ENCODE peak calls at places on chromosomes 5 and 9, in ten cellular contexts. S, T, K, P, A, U, M, C, Z and Y are unnamed samples.

GRCh38 chr5:142512041-142512679 is 173.7 kb downstream of the FGF1 start:
- DNase-seq in Z (no peak), U (peak), C (no peak), S (no peak), K (peak), M (peak), T (no peak), A (no peak), P (no peak), Y (no peak)

GRCh38 chr5:180595381-180596114 is 4.2 kb upstream of the SCGB3A1 start:
- DNase-seq in Z (no peak), C (peak), T (no peak), K (no peak), U (no peak), P (no peak), A (peak), S (no peak), M (no peak), Y (no peak)

GRCh38 chr5:17720070-17720469 is 85.8 kb downstream of the TAF11L14 start:
- DNase-seq in P (no peak), M (no peak), K (no peak), U (no peak), T (no peak), A (no peak), S (no peak), Z (no peak), C (no peak), Y (no peak)

GRCh38 chr5:59299006-59299405 is 594.5 kb downstream of the PDE4D start:
- DNase-seq in T (no peak), U (no peak), S (no peak), C (no peak), Z (no peak), P (no peak), M (no peak), A (no peak), K (no peak), Y (no peak)

GRCh38 chr5:140240987-140241706 is 61.8 kb downstream of the PFDN1 start:
- DNase-seq in Z (peak), T (peak), S (peak), M (peak), P (peak), A (peak), U (peak), C (peak), K (peak), Y (peak)

GRCh38 chr9:132857031-132857430 is 21.1 kb downstream of the AK8 start:
- DNase-seq in Z (no peak), C (no peak), P (no peak), A (no peak), T (no peak), U (peak), K (peak), S (peak), M (peak), Y (peak)

GRCh38 chr9:96420468-96421219 is 2.5 kb upstream of the ZNF367 start:
- DNase-seq in K (peak), U (no peak), M (peak), A (no peak), P (peak), S (peak), T (peak), C (no peak), Z (peak), Y (peak)

GRCh38 chr9:137390553-137391410 is 32.2 kb downstream of the EXD3 start:
- DNase-seq in S (no peak), P (no peak), C (peak), K (no peak), T (no peak), M (no peak), U (peak), Z (no peak), A (no peak), Y (no peak)

GRCh38 chr5:119290607-119291006 is 65.2 kb upstream of the TNFAIP8 start:
- DNase-seq in P (no peak), M (no peak), U (no peak), A (no peak), Z (no peak), C (no peak), S (no peak), T (no peak), K (no peak), Y (no peak)

GRCh38 chr9:137789295-137789895 is 88.2 kb upstream of the CACNA1B start:
- DNase-seq in M (no peak), A (no peak), S (no peak), T (peak), C (no peak), Z (no peak), U (no peak), P (no peak), K (no peak), Y (no peak)

GRCh38 chr5:140672455-140673186 is 755 bp downstream of the DND1 start:
- DNase-seq in Z (no peak), C (no peak), K (peak), M (no peak), P (no peak), A (peak), S (peak), T (no peak), U (no peak), Y (no peak)

GRCh38 chr5:66814146-66814991 is 218.2 kb downstream of the MAST4 start:
- DNase-seq in Z (peak), P (peak), U (no peak), T (peak), M (peak), A (no peak), C (no peak), S (peak), K (peak), Y (no peak)

GRCh38 chr5:2751592-2752021 is at the start of gene IRX2:
- DNase-seq in Z (no peak), K (peak), P (peak), C (no peak), S (peak), T (no peak), U (peak), A (peak), M (peak), Y (no peak)

GRCh38 chr9:6443661-6444060 is 30.7 kb downstream of the UHRF2 start:
- DNase-seq in C (no peak), U (no peak), M (no peak), P (no peak), Z (no peak), T (no peak), A (no peak), K (no peak), S (no peak), Y (no peak)

GRCh38 chr5:15592728-15593127 is 92.7 kb downstream of the FBXL7 start:
- DNase-seq in M (no peak), C (no peak), Z (no peak), A (no peak), S (no peak), T (no peak), U (no peak), P (no peak), K (no peak), Y (no peak)

GRCh38 chr5:111734597-111734996 is 22.4 kb downstream of the NREP start:
- DNase-seq in C (no peak), P (no peak), S (no peak), M (no peak), U (no peak), A (no peak), K (no peak), T (no peak), Z (no peak), Y (no peak)

GRCh38 chr5:73299665-73300435 is 126.9 kb downstream of the TMEM174 start:
- DNase-seq in U (no peak), K (no peak), S (no peak), Z (no peak), T (no peak), P (no peak), A (no peak), C (no peak), M (peak), Y (no peak)

GRCh38 chr9:92141144-92142129 is 26.2 kb upstream of the SPTLC1 start:
- DNase-seq in P (no peak), S (no peak), C (no peak), U (no peak), M (no peak), A (no peak), T (no peak), K (peak), Z (no peak), Y (no peak)

GRCh38 chr9:90099262-90099982 is 494.6 kb downstream of the GADD45G start:
- DNase-seq in P (no peak), A (no peak), U (no peak), Z (no peak), T (peak), K (peak), C (no peak), M (peak), S (no peak), Y (no peak)

GRCh38 chr9:112166176-112167140 is 8.6 kb downstream of the SUSD1 start:
- DNase-seq in S (no peak), P (peak), M (peak), Z (no peak), K (peak), A (no peak), C (no peak), U (peak), T (peak), Y (no peak)

GRCh38 chr9:75962186-75963036 is 71.9 kb downstream of the PCSK5 start:
- DNase-seq in K (no peak), M (no peak), P (no peak), S (peak), U (peak), C (no peak), A (peak), Z (no peak), T (no peak), Y (no peak)

GRCh38 chr5:15366676-15367391 is 133.1 kb upstream of the FBXL7 start:
- DNase-seq in K (peak), U (no peak), M (no peak), C (no peak), P (no peak), A (no peak), T (no peak), S (peak), Z (no peak), Y (no peak)

GRCh38 chr9:125654121-125654520 is 52.9 kb downstream of the MAPKAP1 start:
- DNase-seq in A (no peak), P (no peak), M (no peak), Z (no peak), S (no peak), K (no peak), U (no peak), C (no peak), T (no peak), Y (no peak)

GRCh38 chr5:72427488-72428437 is 79.4 kb downstream of the ZNF366 start:
- DNase-seq in S (peak), T (no peak), U (no peak), M (peak), Z (no peak), A (no peak), K (peak), C (no peak), P (no peak), Y (no peak)

GRCh38 chr9:133846483-133847090 is 108.4 kb upstream of the SARDH start:
- DNase-seq in M (no peak), S (no peak), U (no peak), A (no peak), Z (no peak), K (no peak), P (no peak), T (no peak), C (no peak), Y (no peak)

GRCh38 chr5:11851965-11852745 is 52.1 kb downstream of the CTNND2 start:
- DNase-seq in C (no peak), S (no peak), M (no peak), Z (no peak), K (no peak), T (no peak), A (no peak), U (no peak), P (no peak), Y (no peak)

GRCh38 chr5:96177303-96177869 is 215.7 kb upstream of the ELL2 start:
- DNase-seq in U (no peak), K (peak), M (peak), A (no peak), C (no peak), S (no peak), T (peak), P (no peak), Z (peak), Y (peak)

GRCh38 chr9:135156525-135157510 is 69.3 kb downstream of the OLFM1 start:
- DNase-seq in S (peak), K (peak), U (peak), T (peak), P (peak), Z (peak), M (peak), C (no peak), A (peak), Y (no peak)

GRCh38 chr5:14039063-14039462 is 94.6 kb upstream of the DNAH5 start:
- DNase-seq in M (peak), A (no peak), S (no peak), T (peak), Z (peak), U (no peak), P (no peak), K (peak), C (no peak), Y (no peak)

GRCh38 chr5:143101740-143102386 is 301.6 kb downstream of the NR3C1 start:
- DNase-seq in U (no peak), A (no peak), M (no peak), S (peak), C (no peak), K (peak), P (no peak), T (no peak), Z (no peak), Y (no peak)

GRCh38 chr5:170552486-170553122 is 48.8 kb downstream of the KCNIP1 start:
- DNase-seq in U (peak), S (peak), A (no peak), M (peak), Z (no peak), T (no peak), P (no peak), K (peak), C (peak), Y (peak)

GRCh38 chr5:140208065-140208464 is 33.1 kb downstream of the CYSTM1 start:
- DNase-seq in T (no peak), A (no peak), U (no peak), C (no peak), Z (no peak), K (no peak), S (no peak), P (no peak), M (no peak), Y (no peak)

GRCh38 chr5:89351232-89351631 is 468.2 kb upstream of the MEF2C start:
- DNase-seq in K (peak), S (no peak), U (no peak), Z (no peak), T (no peak), P (no peak), C (no peak), A (no peak), M (peak), Y (peak)

GRCh38 chr9:128275198-128276007 is at the start of gene GOLGA2:
- DNase-seq in S (peak), T (peak), A (peak), U (no peak), K (peak), Z (peak), P (peak), C (no peak), M (peak), Y (no peak)

GRCh38 chr5:169115725-169116124 is 185.2 kb downstream of the SLIT3 start:
- DNase-seq in S (no peak), M (no peak), T (no peak), U (no peak), P (no peak), K (no peak), A (no peak), C (no peak), Z (no peak), Y (no peak)

GRCh38 chr5:39187873-39188731 is 31.3 kb downstream of the FYB1 start:
- DNase-seq in K (no peak), S (no peak), P (no peak), C (no peak), U (no peak), T (no peak), M (no peak), A (no peak), Z (no peak), Y (no peak)

GRCh38 chr5:132074772-132075718 is 1.5 kb downstream of the CSF2 start:
- DNase-seq in M (no peak), C (no peak), A (peak), U (peak), S (no peak), P (no peak), Z (peak), T (no peak), K (no peak), Y (no peak)

DNA sequence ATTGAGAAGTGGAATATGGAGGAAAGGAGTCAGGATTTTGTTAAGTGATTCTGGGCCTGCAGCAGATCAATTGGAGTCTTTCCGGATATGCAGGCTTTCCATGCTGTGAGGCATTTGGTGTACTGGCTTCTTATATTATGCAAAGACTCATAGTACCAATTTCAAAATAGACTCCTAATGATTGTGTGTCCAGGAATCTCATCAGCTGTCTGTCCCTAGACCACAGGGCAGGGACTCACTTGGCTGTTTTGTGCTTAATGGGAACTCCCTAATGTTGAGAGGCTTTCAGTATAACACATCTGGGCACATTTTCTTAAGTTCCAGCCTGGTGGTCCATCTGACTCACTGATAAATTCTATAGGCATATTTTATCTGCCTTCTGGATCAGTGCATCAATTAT is 180.1 kb upstream of the KLF9 start:
- DNase-seq in M (no peak), Z (no peak), S (no peak), U (no peak), A (no peak), T (no peak), P (no peak), K (peak), C (no peak), Y (no peak)
- H3K27ac ChIP-seq in M (no peak), Z (no peak), S (no peak), U (no peak), A (no peak), T (no peak), P (no peak), K (peak), C (peak), Y (no peak)

DNA sequence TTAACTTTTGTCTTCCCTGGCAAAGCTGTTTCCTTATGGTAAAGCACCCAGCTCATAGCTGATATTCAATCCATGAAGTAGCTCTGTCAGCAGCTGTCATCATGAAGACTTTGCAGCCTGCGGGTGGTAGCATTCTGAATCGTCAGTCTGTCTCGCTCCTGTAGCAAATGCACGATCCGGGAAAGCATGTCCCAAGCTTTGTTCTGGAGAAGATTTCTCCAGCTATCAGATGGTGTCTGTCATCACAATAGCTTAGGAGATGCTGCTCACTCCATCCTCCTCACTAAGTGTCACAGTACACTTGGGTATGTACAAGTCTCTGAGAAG is 191.3 kb upstream of the MSX2 start:
- DNase-seq in U (no peak), S (no peak), M (peak), P (no peak), Z (no peak), A (no peak), C (no peak), K (no peak), T (no peak), Y (no peak)
- H3K27ac ChIP-seq in U (no peak), S (no peak), M (peak), P (peak), Z (peak), A (no peak), C (peak), K (peak), T (no peak), Y (peak)

GRCh38 chr5:175652741-175653663 is 4.9 kb upstream of the HRH2 start:
- DNase-seq in M (no peak), U (no peak), Z (no peak), P (no peak), S (no peak), A (no peak), T (no peak), K (no peak), C (no peak), Y (no peak)
- H3K27ac ChIP-seq in M (no peak), U (no peak), Z (no peak), P (no peak), S (no peak), A (no peak), T (no peak), K (no peak), C (peak), Y (no peak)

GRCh38 chr5:32165597-32165996 is 8.5 kb downstream of the GOLPH3 start:
- DNase-seq in P (no peak), S (no peak), C (no peak), U (no peak), T (peak), A (no peak), M (no peak), Z (no peak), K (no peak), Y (no peak)
- H3K27ac ChIP-seq in P (no peak), S (no peak), C (no peak), U (no peak), T (peak), A (peak), M (no peak), Z (no peak), K (no peak), Y (no peak)

DNA sequence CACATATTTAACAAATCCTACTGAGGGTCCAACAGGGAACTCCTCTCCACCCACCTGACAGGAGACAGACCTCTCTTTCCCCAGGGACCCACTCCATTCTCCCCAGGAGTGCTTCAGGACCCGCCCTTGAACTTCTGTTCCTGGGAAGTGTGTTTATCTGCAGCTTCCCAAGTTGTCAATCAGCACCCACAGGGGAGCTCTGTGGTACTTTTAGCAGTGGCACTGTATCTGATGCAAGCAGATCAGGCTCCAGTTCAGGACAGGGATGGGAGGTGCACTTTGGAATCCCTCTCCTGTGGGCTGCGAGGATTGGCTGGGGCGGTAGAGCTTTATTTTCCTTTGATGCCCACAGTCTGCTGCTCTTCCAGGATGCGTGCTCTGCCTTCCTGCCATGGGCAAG is 8.7 kb downstream of the GALNT10 start:
- DNase-seq in P (peak), U (no peak), K (no peak), S (no peak), M (no peak), T (peak), A (no peak), C (no peak), Z (no peak), Y (no peak)
- H3K27ac ChIP-seq in P (peak), U (no peak), K (peak), S (no peak), M (peak), T (no peak), A (no peak), C (no peak), Z (no peak), Y (peak)

DNA sequence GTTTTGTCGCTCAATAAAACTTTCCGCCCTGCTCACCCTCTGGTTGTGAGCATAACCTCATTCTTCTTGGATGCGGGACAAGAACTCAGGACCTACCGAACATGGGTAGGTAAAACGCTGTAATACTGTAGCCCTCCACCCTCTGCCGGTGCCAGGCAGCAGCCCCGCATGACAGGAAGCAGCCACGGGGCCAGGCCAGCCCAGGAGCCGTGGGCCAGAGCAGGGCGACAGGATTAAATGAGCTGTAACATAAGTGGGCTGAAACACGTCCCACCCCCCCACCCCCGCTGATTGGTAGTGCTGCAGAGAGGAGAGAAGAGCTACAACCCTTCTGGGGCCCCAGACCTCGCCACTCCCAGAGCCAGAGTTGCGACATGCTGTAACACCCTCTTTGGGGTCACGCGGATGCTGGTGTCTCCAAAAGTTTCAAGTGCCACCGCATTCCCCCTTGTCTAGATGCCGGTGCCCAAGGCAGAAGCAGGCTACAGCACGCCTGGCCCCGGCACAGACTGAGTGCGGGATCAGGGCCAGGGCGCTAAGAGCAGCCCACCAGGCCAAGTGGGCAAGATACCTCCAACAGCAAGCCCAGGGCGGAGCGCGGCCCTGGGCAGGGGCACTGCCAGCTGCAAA is 81.8 kb downstream of the FBXW11 start:
- DNase-seq in P (no peak), A (no peak), Z (no peak), K (no peak), T (no peak), M (no peak), U (no peak), C (no peak), S (no peak), Y (no peak)
- H3K27ac ChIP-seq in P (no peak), A (no peak), Z (no peak), K (no peak), T (no peak), M (no peak), U (no peak), C (no peak), S (no peak), Y (no peak)

GRCh38 chr9:18480649-18481048 is 6.7 kb downstream of the ADAMTSL1 start:
- DNase-seq in A (no peak), U (no peak), Z (no peak), T (no peak), P (no peak), S (no peak), C (no peak), M (peak), K (peak), Y (no peak)
- H3K27ac ChIP-seq in A (no peak), U (no peak), Z (no peak), T (no peak), P (no peak), S (no peak), C (no peak), M (no peak), K (peak), Y (peak)